ENCODE peak calls at places on chromosomes 6 and 20, in ten cellular contexts. X is T-helper 17 cell; N is aorta; G is dorsolateral prefrontal cortex; H is naive thymus-derived CD4-positive, alpha-beta T cell; P is prostate gland; M is gastrocnemius medialis; U is HFF-Myc; L is kidney epithelial cell; V is hepatocyte. B is an unnamed sample.

GRCh38 chr6:169379495-169380070 is 125.9 kb upstream of the THBS2 start:
- DNase-seq in X (no peak), N (no peak), G (no peak), H (no peak), P (no peak), M (no peak), U (no peak), L (no peak), V (no peak), B (no peak)

GRCh38 chr6:108009894-108010293 is 51.9 kb upstream of the SEC63 start:
- DNase-seq in X (no peak), N (no peak), G (no peak), H (no peak), P (no peak), M (no peak), U (no peak), L (no peak), V (no peak), B (no peak)

GRCh38 chr6:144216668-144217218 is 66.4 kb downstream of the STX11 start:
- DNase-seq in X (peak), N (peak), G (no peak), H (peak), P (no peak), M (no peak), U (no peak), L (no peak), V (no peak), B (no peak)

GRCh38 chr20:3203315-3204123 is 963 bp downstream of the DDRGK1 start:
- DNase-seq in X (no peak), N (no peak), G (no peak), H (no peak), P (no peak), M (no peak), U (no peak), L (no peak), V (peak), B (no peak)

GRCh38 chr6:22737331-22737730 is 168.0 kb downstream of the HDGFL1 start:
- DNase-seq in X (no peak), N (peak), G (peak), H (no peak), P (peak), M (no peak), U (no peak), L (no peak), V (peak), B (no peak)

GRCh38 chr6:11634110-11634509 is 96.6 kb downstream of the TMEM170B start:
- DNase-seq in X (no peak), N (no peak), G (no peak), H (no peak), P (no peak), M (no peak), U (no peak), L (no peak), V (no peak), B (no peak)

GRCh38 chr6:7171733-7172132 is 64.0 kb downstream of the RREB1 start:
- DNase-seq in X (no peak), N (no peak), G (no peak), H (no peak), P (no peak), M (no peak), U (no peak), L (no peak), V (no peak), B (no peak)

GRCh38 chr20:22449115-22449973 is 135.0 kb downstream of the FOXA2 start:
- DNase-seq in X (no peak), N (no peak), G (no peak), H (no peak), P (peak), M (no peak), U (no peak), L (no peak), V (no peak), B (no peak)

GRCh38 chr6:84549912-84550311 is 214.5 kb downstream of the TBX18 start:
- DNase-seq in X (no peak), N (no peak), G (no peak), H (no peak), P (no peak), M (no peak), U (no peak), L (no peak), V (peak), B (no peak)

GRCh38 chr6:150177260-150178246 is 34.7 kb downstream of the PPP1R14C start:
- DNase-seq in X (no peak), N (no peak), G (no peak), H (no peak), P (no peak), M (no peak), U (no peak), L (peak), V (peak), B (no peak)

GRCh38 chr6:119742188-119742803 is 392.7 kb upstream of the MAN1A1 start:
- DNase-seq in X (no peak), N (peak), G (no peak), H (peak), P (peak), M (no peak), U (peak), L (peak), V (peak), B (peak)

GRCh38 chr6:34656378-34657036 is 40.1 kb downstream of the ILRUN start:
- DNase-seq in X (no peak), N (no peak), G (no peak), H (no peak), P (peak), M (peak), U (no peak), L (no peak), V (peak), B (peak)

GRCh38 chr20:56187791-56188190 is 60.7 kb upstream of the MC3R start:
- DNase-seq in X (no peak), N (no peak), G (no peak), H (no peak), P (no peak), M (no peak), U (no peak), L (no peak), V (no peak), B (no peak)

GRCh38 chr6:159151266-159151855 is 17.8 kb upstream of the FNDC1 start:
- DNase-seq in X (no peak), N (no peak), G (no peak), H (no peak), P (no peak), M (no peak), U (no peak), L (no peak), V (peak), B (no peak)

GRCh38 chr6:32337166-32337805 is 34.4 kb downstream of the TSBP1 start:
- DNase-seq in X (no peak), N (no peak), G (no peak), H (no peak), P (peak), M (no peak), U (no peak), L (no peak), V (no peak), B (no peak)

GRCh38 chr6:13413466-13413862 is 73.9 kb downstream of the GFOD1 start:
- DNase-seq in X (no peak), N (peak), G (no peak), H (no peak), P (no peak), M (no peak), U (no peak), L (no peak), V (no peak), B (no peak)

GRCh38 chr20:38893485-38894090 is 32.6 kb upstream of the FAM83D start:
- DNase-seq in X (peak), N (peak), G (peak), H (peak), P (peak), M (no peak), U (peak), L (no peak), V (peak), B (no peak)

GRCh38 chr20:62860924-62861691 is 514 bp downstream of the TCFL5 start:
- DNase-seq in X (peak), N (peak), G (no peak), H (peak), P (no peak), M (no peak), U (no peak), L (no peak), V (peak), B (no peak)

GRCh38 chr20:58604410-58604881 is 46.6 kb upstream of the STX16 start:
- DNase-seq in X (no peak), N (peak), G (no peak), H (no peak), P (no peak), M (no peak), U (no peak), L (no peak), V (no peak), B (no peak)

GRCh38 chr6:126890055-126890454 is 228.4 kb upstream of the RSPO3 start:
- DNase-seq in X (no peak), N (no peak), G (no peak), H (no peak), P (no peak), M (no peak), U (no peak), L (no peak), V (no peak), B (no peak)

GRCh38 chr6:75273009-75273408 is 11.6 kb downstream of the TMEM30A start:
- DNase-seq in X (no peak), N (no peak), G (no peak), H (no peak), P (no peak), M (no peak), U (no peak), L (no peak), V (no peak), B (no peak)

GRCh38 chr20:33332905-33333456 is 50.0 kb downstream of the BPIFB1 start:
- DNase-seq in X (no peak), N (no peak), G (no peak), H (no peak), P (no peak), M (no peak), U (no peak), L (no peak), V (no peak), B (no peak)

GRCh38 chr20:8431538-8432434 is 299.7 kb downstream of the PLCB1 start:
- DNase-seq in X (no peak), N (peak), G (no peak), H (no peak), P (no peak), M (no peak), U (peak), L (no peak), V (peak), B (no peak)

GRCh38 chr6:148628251-148628650 is 118.6 kb upstream of the UST start:
- DNase-seq in X (no peak), N (no peak), G (no peak), H (no peak), P (no peak), M (no peak), U (no peak), L (no peak), V (no peak), B (no peak)

GRCh38 chr6:135743476-135743875 is 108.0 kb upstream of the PDE7B start:
- DNase-seq in X (no peak), N (no peak), G (no peak), H (no peak), P (no peak), M (no peak), U (no peak), L (no peak), V (no peak), B (no peak)

GRCh38 chr20:32638848-32639247 is 34.9 kb downstream of the C20orf203 start:
- DNase-seq in X (no peak), N (no peak), G (no peak), H (no peak), P (no peak), M (no peak), U (no peak), L (no peak), V (no peak), B (no peak)

GRCh38 chr20:41408131-41408789 is 41.6 kb upstream of the EMILIN3 start:
- DNase-seq in X (no peak), N (no peak), G (no peak), H (no peak), P (no peak), M (peak), U (no peak), L (no peak), V (no peak), B (no peak)

GRCh38 chr6:128518531-128519131 is 1.8 kb downstream of the PTPRK start:
- DNase-seq in X (no peak), N (peak), G (no peak), H (no peak), P (no peak), M (no peak), U (no peak), L (no peak), V (no peak), B (no peak)

GRCh38 chr20:20215976-20216727 is 151.8 kb upstream of the INSM1 start:
- DNase-seq in X (no peak), N (no peak), G (no peak), H (no peak), P (no peak), M (peak), U (no peak), L (no peak), V (no peak), B (no peak)

GRCh38 chr6:43076093-43076927 is at the start of gene PTK7:
- DNase-seq in X (no peak), N (no peak), G (no peak), H (no peak), P (peak), M (no peak), U (no peak), L (no peak), V (peak), B (no peak)

GRCh38 chr20:53839423-53840176 is 230.8 kb downstream of the BCAS1 start:
- DNase-seq in X (no peak), N (no peak), G (no peak), H (peak), P (no peak), M (no peak), U (no peak), L (no peak), V (no peak), B (no peak)

GRCh38 chr6:98764378-98764911 is 69.9 kb upstream of the POU3F2 start:
- DNase-seq in X (no peak), N (no peak), G (no peak), H (no peak), P (no peak), M (no peak), U (no peak), L (no peak), V (no peak), B (no peak)

GRCh38 chr6:28880894-28881780 is 42.6 kb downstream of the TRIM27 start:
- DNase-seq in X (no peak), N (peak), G (peak), H (peak), P (peak), M (peak), U (peak), L (no peak), V (peak), B (no peak)

GRCh38 chr20:24469116-24470030 is at the start of gene SYNDIG1:
- DNase-seq in X (no peak), N (peak), G (peak), H (no peak), P (no peak), M (no peak), U (no peak), L (no peak), V (peak), B (no peak)

GRCh38 chr20:10253750-10254149 is 35.1 kb downstream of the SNAP25 start:
- DNase-seq in X (no peak), N (no peak), G (no peak), H (no peak), P (no peak), M (no peak), U (no peak), L (no peak), V (no peak), B (no peak)

GRCh38 chr20:3751664-3752385 is 15.7 kb downstream of the ADISSP start:
- DNase-seq in X (peak), N (peak), G (no peak), H (peak), P (no peak), M (no peak), U (no peak), L (no peak), V (peak), B (no peak)

GRCh38 chr6:140909156-140909555 is 1223.6 kb upstream of the GJE1 start:
- DNase-seq in X (no peak), N (no peak), G (no peak), H (no peak), P (no peak), M (no peak), U (no peak), L (no peak), V (no peak), B (no peak)

GRCh38 chr6:29516108-29516507 is 28.4 kb upstream of the MAS1L start:
- DNase-seq in X (no peak), N (no peak), G (no peak), H (no peak), P (peak), M (no peak), U (peak), L (peak), V (no peak), B (no peak)

B was measured in LNCaP clone FGC.